ENCODE peak calls at places on chromosomes 13 and 19, in four cellular contexts. J is WTC11, W is K562, G is HepG2. Y is an unnamed sample.

GRCh38 chr13:32267836-32268439 is 47.2 kb downstream of the ZAR1L start:
- DNase-seq in J (peak), W (peak), G (no peak), Y (no peak)

GRCh38 chr13:33112745-33113144 is 96.5 kb downstream of the KL start:
- DNase-seq in J (no peak), W (no peak), G (no peak), Y (no peak)

GRCh38 chr13:48096670-48097069 is 1.8 kb upstream of the MED4 start:
- DNase-seq in J (no peak), W (no peak), G (peak), Y (no peak)

GRCh38 chr19:6429419-6430221 is 3.9 kb downstream of the SLC25A41 start:
- DNase-seq in J (no peak), W (peak), G (no peak), Y (no peak)

GRCh38 chr19:39497850-39498261 is 891 bp upstream of the DLL3 start:
- DNase-seq in J (peak), W (peak), G (peak), Y (peak)

GRCh38 chr13:28441533-28441928 is 53.4 kb downstream of the FLT1 start:
- DNase-seq in J (no peak), W (no peak), G (no peak), Y (no peak)

GRCh38 chr13:108495686-108496363 is 133.6 kb upstream of the MYO16 start:
- DNase-seq in J (peak), W (no peak), G (no peak), Y (no peak)

GRCh38 chr19:5713228-5713627 is 6.7 kb downstream of the LONP1 start:
- DNase-seq in J (no peak), W (no peak), G (no peak), Y (no peak)

GRCh38 chr13:113564331-113565023 is 20.1 kb upstream of the TFDP1 start:
- DNase-seq in J (no peak), W (no peak), G (no peak), Y (no peak)

GRCh38 chr13:26629260-26629659 is 71.8 kb downstream of the WASF3 start:
- DNase-seq in J (no peak), W (no peak), G (peak), Y (no peak)

GRCh38 chr13:65964672-65965071 is 1265.5 kb downstream of the PCDH9 start:
- DNase-seq in J (no peak), W (no peak), G (no peak), Y (no peak)

GRCh38 chr19:45954132-45954531 is 19.5 kb downstream of the NOVA2 start:
- DNase-seq in J (peak), W (no peak), G (no peak), Y (no peak)

GRCh38 chr13:36918246-36919060 is 1.6 kb downstream of the SMAD9 start:
- DNase-seq in J (no peak), W (no peak), G (no peak), Y (no peak)

GRCh38 chr13:72194531-72194930 is 327.5 kb upstream of the DACH1 start:
- DNase-seq in J (no peak), W (no peak), G (no peak), Y (peak)

GRCh38 chr19:38213911-38214625 is 10.0 kb downstream of the DPF1 start:
- DNase-seq in J (no peak), W (no peak), G (no peak), Y (no peak)

GRCh38 chr19:39444598-39445257 is 654 bp upstream of the SUPT5H start:
- DNase-seq in J (no peak), W (no peak), G (no peak), Y (no peak)

GRCh38 chr19:6890421-6890913 is 3.1 kb downstream of the ADGRE1 start:
- DNase-seq in J (no peak), W (no peak), G (no peak), Y (no peak)

GRCh38 chr19:40604647-40605200 is 3.6 kb downstream of the LTBP4 start:
- DNase-seq in J (no peak), W (peak), G (no peak), Y (no peak)

GRCh38 chr19:46466536-46467199 is 4.7 kb downstream of the PNMA8A start:
- DNase-seq in J (no peak), W (no peak), G (no peak), Y (no peak)

GRCh38 chr13:99332456-99332855 is 25.3 kb upstream of the GPR183 start:
- DNase-seq in J (no peak), W (no peak), G (peak), Y (no peak)

GRCh38 chr13:33958964-33959363 is 141.0 kb downstream of the RFC3 start:
- DNase-seq in J (no peak), W (no peak), G (no peak), Y (no peak)

GRCh38 chr19:45245826-45246225 is 619 bp upstream of the EXOC3L2 start:
- DNase-seq in J (no peak), W (no peak), G (no peak), Y (no peak)

GRCh38 chr13:60482012-60482411 is 85.0 kb downstream of the TDRD3 start:
- DNase-seq in J (no peak), W (no peak), G (no peak), Y (no peak)

GRCh38 chr19:52941941-52942370 is 18.7 kb upstream of the ZNF888 start:
- DNase-seq in J (peak), W (peak), G (no peak), Y (peak)

GRCh38 chr19:42079886-42080763 is 4.2 kb downstream of the ZNF574 start:
- DNase-seq in J (no peak), W (no peak), G (no peak), Y (no peak)

GRCh38 chr13:48491423-48492122 is 41.3 kb downstream of the RCBTB2 start:
- DNase-seq in J (no peak), W (no peak), G (no peak), Y (no peak)

GRCh38 chr13:34116651-34117050 is 298.7 kb downstream of the RFC3 start:
- DNase-seq in J (no peak), W (no peak), G (no peak), Y (no peak)

GRCh38 chr19:40560092-40560507 is 16.6 kb upstream of the SHKBP1 start:
- DNase-seq in J (no peak), W (no peak), G (no peak), Y (no peak)

GRCh38 chr13:41603917-41604316 is 146.6 kb downstream of the RGCC start:
- DNase-seq in J (no peak), W (peak), G (no peak), Y (no peak)

GRCh38 chr13:33310245-33311038 is 24.9 kb upstream of the STARD13 start:
- DNase-seq in J (no peak), W (no peak), G (no peak), Y (no peak)

GRCh38 chr19:46060012-46060411 is 19.2 kb upstream of the IGFL4 start:
- DNase-seq in J (no peak), W (no peak), G (no peak), Y (no peak)

GRCh38 chr13:98822238-98822606 is 69.8 kb upstream of the SLC15A1 start:
- DNase-seq in J (no peak), W (no peak), G (no peak), Y (no peak)

GRCh38 chr19:55368106-55368505 is 2.2 kb downstream of the IL11 start:
- DNase-seq in J (no peak), W (no peak), G (no peak), Y (no peak)

GRCh38 chr19:55372316-55373081 is 2.2 kb upstream of the IL11 start:
- DNase-seq in J (no peak), W (no peak), G (peak), Y (no peak)

GRCh38 chr19:55370305-55370988 is at the start of gene IL11:
- DNase-seq in J (no peak), W (no peak), G (no peak), Y (no peak)

GRCh38 chr19:55368701-55369563 is 1.3 kb downstream of the IL11 start:
- DNase-seq in J (peak), W (peak), G (no peak), Y (no peak)

GRCh38 chr19:55369651-55370304 is 485 bp downstream of the IL11 start:
- DNase-seq in J (peak), W (peak), G (no peak), Y (peak)
- TF ChIP-seq ELF4 in J (no peak), W (no peak), G (no peak), Y (no peak)

DNA sequence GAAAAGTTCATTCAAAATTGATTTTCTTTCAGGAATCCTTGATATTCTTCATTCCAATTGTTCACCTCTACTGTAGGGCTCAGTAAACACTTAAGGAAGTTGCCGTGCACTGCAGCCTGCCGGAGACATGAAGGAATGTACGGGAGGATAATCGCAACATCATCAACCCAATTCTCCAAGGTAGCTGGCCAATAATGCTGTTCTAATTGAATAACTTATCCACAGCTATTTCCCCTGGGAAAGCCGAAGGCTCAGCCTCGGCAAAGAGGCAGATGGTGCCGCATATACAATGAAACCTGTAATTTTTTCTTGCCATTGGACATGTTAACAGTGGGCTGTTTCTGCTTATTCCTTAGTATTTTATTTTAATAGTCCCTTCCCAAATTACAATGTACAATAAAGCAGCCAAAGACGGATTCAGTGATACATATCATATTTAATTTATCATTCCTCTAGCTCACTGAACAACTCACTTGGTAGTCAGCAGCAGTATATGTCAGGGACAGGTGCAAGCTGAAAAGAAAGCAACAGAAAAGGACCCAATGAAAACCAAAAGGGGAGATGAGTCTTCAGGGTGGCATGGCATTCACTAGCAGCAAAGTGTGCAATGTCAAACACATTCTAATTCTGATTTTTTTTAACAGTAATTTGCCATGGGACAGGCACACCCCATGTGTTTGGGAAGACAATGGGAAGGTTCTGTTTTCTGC is 420.5 kb upstream of the KLF12 start:
- DNase-seq in J (no peak), W (no peak), G (no peak), Y (no peak)
- TF ChIP-seq ELF4 in J (no peak), W (no peak), G (no peak), Y (no peak)

GRCh38 chr13:30808600-30808999 is 73.3 kb downstream of the ALOX5AP start:
- DNase-seq in J (no peak), W (no peak), G (no peak), Y (no peak)

GRCh38 chr13:30805132-30805537 is 69.8 kb downstream of the ALOX5AP start:
- DNase-seq in J (no peak), W (no peak), G (peak), Y (no peak)

GRCh38 chr13:30807392-30807791 is 72.0 kb downstream of the ALOX5AP start:
- DNase-seq in J (no peak), W (no peak), G (no peak), Y (no peak)

GRCh38 chr13:30805603-30806011 is 70.3 kb downstream of the ALOX5AP start:
- DNase-seq in J (no peak), W (no peak), G (peak), Y (no peak)

DNA sequence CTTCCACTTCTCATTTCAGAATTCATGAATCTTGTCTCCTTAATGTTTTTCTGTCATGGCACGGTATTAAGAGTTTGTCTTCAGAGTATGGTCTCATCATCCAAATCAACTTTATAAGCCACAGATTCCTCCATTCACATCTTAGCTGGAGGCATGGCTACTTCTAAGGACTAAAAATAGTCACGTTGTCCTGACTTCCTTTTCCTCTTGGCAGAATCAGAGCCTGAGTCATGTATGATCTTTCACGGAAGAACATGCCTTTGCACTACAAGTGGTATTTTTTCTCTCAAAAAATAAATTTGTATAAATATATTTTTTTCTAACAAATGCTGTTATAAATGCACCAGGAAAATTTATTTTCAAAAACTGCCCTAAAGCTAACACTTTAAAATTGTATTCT is 71.4 kb downstream of the ALOX5AP start:
- DNase-seq in J (no peak), W (no peak), G (no peak), Y (no peak)
- TF ChIP-seq ELF4 in J (no peak), W (no peak), G (no peak), Y (no peak)

GRCh38 chr19:3366104-3366760 is at the start of gene NFIC:
- DNase-seq in J (no peak), W (peak), G (no peak), Y (peak)
- TF ChIP-seq ELF4 in J (no peak), W (peak), G (no peak), Y (no peak)

GRCh38 chr19:342801-343421 is 1.7 kb downstream of the MIER2 start:
- DNase-seq in J (no peak), W (no peak), G (no peak), Y (no peak)
- TF ChIP-seq ELF4 in J (no peak), W (no peak), G (no peak), Y (no peak)

DNA sequence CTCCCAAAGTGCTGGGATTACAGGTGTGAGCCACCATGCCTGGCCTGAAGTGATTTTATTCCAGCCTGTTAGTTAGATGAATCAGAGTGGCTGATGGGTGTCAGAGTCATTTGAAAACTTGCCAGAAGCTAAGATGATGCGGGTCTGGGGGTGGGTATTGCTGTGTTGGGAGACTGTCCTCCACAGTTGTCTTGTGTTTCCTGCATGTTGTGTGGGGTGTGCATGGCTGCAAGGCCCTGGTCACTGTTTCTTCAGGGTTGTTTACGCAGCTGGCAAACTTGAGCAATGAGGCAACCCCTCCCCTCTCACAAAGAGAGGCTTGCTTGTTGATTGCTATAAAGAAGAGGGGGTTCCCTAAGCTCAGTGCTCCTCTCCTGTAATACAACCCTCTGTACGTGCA is 71.8 kb downstream of the TRPM4 start:
- DNase-seq in J (no peak), W (no peak), G (no peak), Y (no peak)
- TF ChIP-seq ELF4 in J (no peak), W (no peak), G (no peak), Y (no peak)

DNA sequence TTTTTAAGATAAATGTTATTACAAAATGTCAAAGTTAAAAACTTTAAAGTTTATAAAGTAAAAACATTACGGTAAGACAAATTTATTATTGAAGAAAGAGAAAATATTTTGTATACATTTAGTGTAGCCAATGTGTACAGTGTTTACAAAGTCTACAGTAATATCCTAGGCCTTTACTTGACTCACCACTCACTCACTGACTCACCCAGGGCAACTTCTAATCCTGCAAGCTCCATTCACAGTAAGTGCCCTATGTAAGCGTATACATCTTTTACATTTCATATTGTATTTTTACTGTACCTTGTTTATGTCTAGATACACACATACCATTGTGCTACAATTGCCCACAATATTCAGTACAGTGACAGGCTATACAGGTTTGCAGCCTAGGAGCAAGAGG is 448.2 kb downstream of the KCTD12 start:
- DNase-seq in J (no peak), W (no peak), G (no peak), Y (no peak)
- TF ChIP-seq ELF4 in J (no peak), W (no peak), G (no peak), Y (no peak)

DNA sequence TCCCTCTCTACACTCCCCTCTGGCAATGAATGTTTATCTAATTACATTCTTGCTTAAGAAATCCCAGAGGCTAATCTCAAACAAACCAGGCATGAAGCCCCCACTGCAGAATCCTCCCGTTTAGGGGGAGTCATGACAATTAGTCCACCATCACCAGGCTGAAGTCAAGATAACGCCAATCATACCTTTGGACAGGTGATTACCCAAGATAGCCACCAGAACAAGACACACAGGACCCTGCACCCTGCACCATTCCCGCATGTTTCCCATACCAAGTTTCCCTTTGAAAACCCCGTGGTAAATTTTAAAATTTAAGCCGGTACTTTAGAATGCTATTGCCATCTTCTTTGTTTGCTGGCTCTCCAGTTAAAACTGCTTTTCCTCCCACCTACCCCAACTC is 64.8 kb upstream of the XPO4 start:
- DNase-seq in J (no peak), W (no peak), G (peak), Y (no peak)
- TF ChIP-seq ELF4 in J (no peak), W (no peak), G (no peak), Y (no peak)

GRCh38 chr19:17088552-17088951 is 13.0 kb downstream of the MYO9B start:
- DNase-seq in J (no peak), W (no peak), G (no peak), Y (no peak)

GRCh38 chr19:17090501-17091074 is 15.0 kb downstream of the MYO9B start:
- DNase-seq in J (no peak), W (no peak), G (no peak), Y (no peak)

GRCh38 chr19:17086811-17087210 is 11.2 kb downstream of the MYO9B start:
- DNase-seq in J (no peak), W (no peak), G (no peak), Y (no peak)

GRCh38 chr19:17091758-17092333 is 16.3 kb downstream of the MYO9B start:
- DNase-seq in J (no peak), W (peak), G (no peak), Y (no peak)

GRCh38 chr19:17089238-17089637 is 13.7 kb downstream of the MYO9B start:
- DNase-seq in J (no peak), W (no peak), G (no peak), Y (no peak)
- TF ChIP-seq ELF4 in J (no peak), W (no peak), G (no peak), Y (no peak)

GRCh38 chr13:109971745-109972090 is 185.3 kb upstream of the IRS2 start:
- DNase-seq in J (no peak), W (no peak), G (no peak), Y (no peak)
- TF ChIP-seq ELF4 in J (no peak), W (no peak), G (no peak), Y (no peak)

Y was measured in HEK293T.